ENCODE peak calls at places on chromosomes 6 and 20, in five cellular contexts. S is pancreas; H is activated CD4-positive, alpha-beta T cell treated with anti-CD3 and anti-CD28 coated beads for 36 hours; K is upper lobe of right lung; G is GM12878. R is an unnamed sample.

GRCh38 chr6:21754891-21755290 is 161.3 kb downstream of the SOX4 start:
- ATAC-seq in K (peak; percentile 28), G (peak; percentile 80), S (no peak), H (no peak), R (no peak)

GRCh38 chr6:137043710-137044365 is 927 bp downstream of the IL20RA start:
- ATAC-seq in K (peak; percentile 72), G (peak; percentile 53), S (peak; percentile 73), H (peak; percentile 42), R (peak; percentile 37)

GRCh38 chr6:20893415-20893814 is 359.2 kb downstream of the CDKAL1 start:
- ATAC-seq in G (no peak), S (no peak), K (no peak), H (no peak), R (no peak)

GRCh38 chr6:160931378-160932343 is 59.9 kb upstream of the MAP3K4 start:
- ATAC-seq in K (no peak), G (no peak), S (peak; percentile 74), H (no peak), R (no peak)

GRCh38 chr20:63881451-63882226 is 13.3 kb upstream of the DNAJC5 start:
- ATAC-seq in S (no peak), G (no peak), H (no peak), K (no peak), R (no peak)

GRCh38 chr6:13406051-13406477 is 77.7 kb upstream of the TBC1D7 start:
- ATAC-seq in H (no peak), G (no peak), S (peak; percentile 46), K (peak; percentile 42), R (no peak)

GRCh38 chr20:33318096-33318429 is 35.0 kb downstream of the BPIFB1 start:
- ATAC-seq in H (no peak), G (no peak), K (no peak), S (no peak), R (no peak)

GRCh38 chr20:7038029-7038428 is 270.5 kb downstream of the BMP2 start:
- ATAC-seq in G (peak; percentile 61), S (no peak), K (no peak), H (no peak), R (no peak)

GRCh38 chr6:103080497-103080896 is 1687.0 kb downstream of the GRIK2 start:
- ATAC-seq in G (no peak), S (no peak), K (peak; percentile 66), H (no peak), R (no peak)

GRCh38 chr6:51618563-51618962 is 468.9 kb downstream of the PKHD1 start:
- ATAC-seq in H (no peak), S (peak; percentile 52), K (peak; percentile 39), G (peak; percentile 69), R (no peak)

GRCh38 chr20:4119854-4120209 is 104.5 kb upstream of the RNF24 start:
- ATAC-seq in H (no peak), S (no peak), K (no peak), G (no peak), R (no peak)

GRCh38 chr6:158688860-158689259 is 39.0 kb downstream of the SYTL3 start:
- ATAC-seq in S (no peak), G (peak; percentile 33), K (no peak), H (no peak), R (no peak)

GRCh38 chr6:168660400-168660945 is 219.5 kb downstream of the SMOC2 start:
- ATAC-seq in H (no peak), K (no peak), S (no peak), G (no peak), R (no peak)

GRCh38 chr6:145060687-145061086 is 674.6 kb downstream of the EPM2A start:
- ATAC-seq in G (no peak), H (no peak), S (no peak), K (no peak), R (no peak)

GRCh38 chr20:3706774-3707507 is 5.5 kb downstream of the SIGLEC1 start:
- ATAC-seq in G (no peak), S (no peak), H (no peak), K (peak; percentile 37), R (no peak)

GRCh38 chr6:37433657-37434271 is 743 bp downstream of the CMTR1 start:
- ATAC-seq in S (peak; percentile 45), G (peak; percentile 66), K (peak; percentile 46), H (peak; percentile 71), R (peak; percentile 56)

GRCh38 chr20:916125-916799 is at the start of gene ANGPT4:
- ATAC-seq in G (no peak), S (no peak), K (peak; percentile 59), H (no peak), R (no peak)

GRCh38 chr20:57974863-57975262 is 253.6 kb downstream of the ANKRD60 start:
- ATAC-seq in S (no peak), G (no peak), H (no peak), K (no peak), R (no peak)

GRCh38 chr6:121965739-121966138 is 433.7 kb upstream of the HSF2 start:
- ATAC-seq in G (no peak), H (no peak), K (no peak), S (no peak), R (no peak)

GRCh38 chr6:148193063-148193680 is 149.5 kb upstream of the SASH1 start:
- ATAC-seq in S (peak; percentile 33), G (no peak), H (no peak), K (peak; percentile 63), R (no peak)

GRCh38 chr6:83884523-83884922 is 25.0 kb downstream of the CYB5R4 start:
- ATAC-seq in S (peak; percentile 85), G (peak; percentile 88), H (peak; percentile 74), K (peak; percentile 80), R (no peak)

GRCh38 chr20:41064377-41064776 is 35.8 kb downstream of the TOP1 start:
- ATAC-seq in S (no peak), H (no peak), K (no peak), G (peak; percentile 93), R (peak; percentile 77)

GRCh38 chr6:31690231-31691077 is 9.6 kb upstream of the LY6G5C start:
- ATAC-seq in G (no peak), S (no peak), H (no peak), K (no peak), R (no peak)

GRCh38 chr6:157597461-157598312 is 216.7 kb downstream of the ZDHHC14 start:
- ATAC-seq in K (peak; percentile 73), S (peak; percentile 91), G (peak; percentile 91), H (peak; percentile 44), R (peak; percentile 57)

GRCh38 chr20:53950031-53950430 is 120.4 kb downstream of the BCAS1 start:
- ATAC-seq in K (peak; percentile 16), H (no peak), G (no peak), S (no peak), R (no peak)

GRCh38 chr6:139390447-139390846 is 16.0 kb upstream of the CITED2 start:
- ATAC-seq in G (no peak), K (no peak), H (no peak), S (no peak), R (no peak)

GRCh38 chr6:140538926-140539325 is 1164.5 kb upstream of the CITED2 start:
- ATAC-seq in S (no peak), H (no peak), K (no peak), G (no peak), R (no peak)

GRCh38 chr6:136127856-136128255 is 122.3 kb downstream of the MTFR2 start:
- ATAC-seq in S (no peak), K (peak; percentile 40), H (no peak), G (no peak), R (no peak)